ENCODE peak calls at places on chromosomes 5 and 9, in six cellular contexts. T is LoVo, W is neuronal stem cell, H is NCI-H2081, G is posterior vena cava, U is ovary. I is an unnamed sample.

GRCh38 chr5:516338-516925 is 7.8 kb downstream of the SLC9A3 start:
- DNase-seq in T (no peak), W (no peak), H (no peak), G (no peak), U (no peak), I (no peak)

GRCh38 chr5:151186538-151186937 is 29.0 kb upstream of the ANXA6 start:
- DNase-seq in T (no peak), W (no peak), H (no peak), G (no peak), U (no peak), I (no peak)

GRCh38 chr5:14305045-14305444 is 161.9 kb downstream of the TRIO start:
- DNase-seq in T (no peak), W (no peak), H (no peak), G (no peak), U (no peak), I (peak; percentile 84)

GRCh38 chr9:121483473-121484031 is 16.1 kb downstream of the GGTA1 start:
- DNase-seq in T (no peak), W (no peak), H (no peak), G (no peak), U (no peak), I (no peak)

GRCh38 chr9:115267788-115268187 is 149.8 kb upstream of the TNC start:
- DNase-seq in T (no peak), W (no peak), H (no peak), G (no peak), U (no peak), I (peak; percentile 36)

GRCh38 chr5:130141689-130142320 is 237.5 kb downstream of the CHSY3 start:
- DNase-seq in T (peak; percentile 16), W (no peak), H (no peak), G (peak; percentile 53), U (no peak), I (no peak)

GRCh38 chr9:110543631-110544051 is 35.9 kb downstream of the SVEP1 start:
- DNase-seq in T (no peak), W (no peak), H (no peak), G (peak; percentile 62), U (peak; percentile 30), I (peak; percentile 84)

GRCh38 chr5:133387621-133388020 is 224.7 kb downstream of the FSTL4 start:
- DNase-seq in T (no peak), W (no peak), H (no peak), G (no peak), U (no peak), I (no peak)

GRCh38 chr5:148267972-148268371 is 622 bp upstream of the SPINK13 start:
- DNase-seq in T (no peak), W (no peak), H (no peak), G (no peak), U (no peak), I (no peak)

GRCh38 chr9:122180633-122181032 is 20.9 kb downstream of the MORN5 start:
- DNase-seq in T (no peak), W (no peak), H (no peak), G (no peak), U (no peak), I (peak; percentile 78)

GRCh38 chr5:163385276-163385675 is 52.1 kb upstream of the CCNG1 start:
- DNase-seq in T (no peak), W (no peak), H (no peak), G (no peak), U (peak; percentile 31), I (no peak)

GRCh38 chr5:67315802-67316103 is 119.2 kb upstream of the CD180 start:
- DNase-seq in T (no peak), W (no peak), H (no peak), G (no peak), U (no peak), I (no peak)

GRCh38 chr9:116842658-116843057 is 155.6 kb downstream of the TRIM32 start:
- DNase-seq in T (no peak), W (no peak), H (no peak), G (no peak), U (no peak), I (no peak)

GRCh38 chr9:3497406-3497805 is 28.4 kb downstream of the RFX3 start:
- DNase-seq in T (no peak), W (no peak), H (no peak), G (no peak), U (no peak), I (no peak)